ENCODE peak calls at places on chromosomes 16 and 17, in six cellular contexts. D is A549, A is AG09309, V is WTC11, K is activated B cell treated with CpG ODN at 0.5 μM for 24 hours, C is BJ. L is an unnamed sample.

GRCh38 chr17:4945176-4945943 is 3.0 kb downstream of the PFN1 start:
- DNase-seq in D (peak), A (peak), V (no peak), K (peak), C (peak), L (no peak)

GRCh38 chr17:66347661-66348604 is 45.5 kb downstream of the PRKCA start:
- DNase-seq in D (peak), A (no peak), V (no peak), K (no peak), C (no peak), L (no peak)

GRCh38 chr16:5035909-5036227 is 2.1 kb upstream of the NAGPA start:
- DNase-seq in D (no peak), A (no peak), V (no peak), K (no peak), C (no peak), L (no peak)

GRCh38 chr16:10946308-10946707 is 1.9 kb downstream of the CLEC16A start:
- DNase-seq in D (no peak), A (no peak), V (peak), K (no peak), C (no peak), L (no peak)

GRCh38 chr16:17173134-17173729 is 297.5 kb downstream of the XYLT1 start:
- DNase-seq in D (no peak), A (peak), V (no peak), K (no peak), C (no peak), L (no peak)

GRCh38 chr17:36755586-36755985 is 154.2 kb downstream of the MRM1 start:
- DNase-seq in D (peak), A (no peak), V (peak), K (no peak), C (no peak), L (no peak)

GRCh38 chr17:12522743-12523181 is 142.9 kb upstream of the MYOCD start:
- DNase-seq in D (peak), A (peak), V (no peak), K (no peak), C (peak), L (peak)

GRCh38 chr17:38717139-38717745 is 12.2 kb downstream of the MLLT6 start:
- DNase-seq in D (no peak), A (no peak), V (no peak), K (no peak), C (no peak), L (no peak)

GRCh38 chr17:72097144-72097543 is 23.7 kb upstream of the SOX9 start:
- DNase-seq in D (no peak), A (no peak), V (no peak), K (no peak), C (no peak), L (no peak)

GRCh38 chr17:82332669-82333278 is 792 bp downstream of the SECTM1 start:
- DNase-seq in D (peak), A (no peak), V (no peak), K (no peak), C (no peak), L (no peak)

GRCh38 chr17:79800325-79801155 is 3.7 kb upstream of the CBX8 start:
- DNase-seq in D (no peak), A (no peak), V (peak), K (no peak), C (no peak), L (peak)

GRCh38 chr16:83143788-83144187 is 517.0 kb downstream of the CDH13 start:
- DNase-seq in D (no peak), A (peak), V (no peak), K (no peak), C (no peak), L (no peak)

GRCh38 chr16:2860826-2861567 is 3.0 kb upstream of the PRSS22 start:
- DNase-seq in D (no peak), A (no peak), V (no peak), K (no peak), C (no peak), L (peak)

GRCh38 chr17:73155410-73156165 is 9.2 kb upstream of the SSTR2 start:
- DNase-seq in D (no peak), A (no peak), V (peak), K (no peak), C (no peak), L (peak)

GRCh38 chr16:23320695-23321094 is 18.6 kb downstream of the SCNN1B start:
- DNase-seq in D (no peak), A (no peak), V (no peak), K (no peak), C (no peak), L (no peak)

GRCh38 chr17:37512442-37513070 is 22.9 kb downstream of the DUSP14 start:
- DNase-seq in D (no peak), A (no peak), V (no peak), K (no peak), C (no peak), L (peak)

GRCh38 chr17:82204831-82205719 is 7.6 kb downstream of the CCDC57 start:
- DNase-seq in D (peak), A (no peak), V (no peak), K (no peak), C (no peak), L (no peak)

GRCh38 chr17:32569171-32570080 is 82.6 kb downstream of the CDK5R1 start:
- DNase-seq in D (no peak), A (no peak), V (no peak), K (no peak), C (no peak), L (no peak)

GRCh38 chr17:5544115-5544514 is 40.2 kb downstream of the NLRP1 start:
- DNase-seq in D (no peak), A (no peak), V (no peak), K (no peak), C (no peak), L (no peak)

GRCh38 chr17:72467841-72468653 is 347.2 kb downstream of the SOX9 start:
- DNase-seq in D (no peak), A (peak), V (no peak), K (no peak), C (peak), L (no peak)

GRCh38 chr17:4014148-4014927 is 50.1 kb upstream of the ATP2A3 start:
- DNase-seq in D (no peak), A (no peak), V (no peak), K (no peak), C (no peak), L (no peak)

GRCh38 chr17:57401556-57402488 is 145.5 kb downstream of the MSI2 start:
- DNase-seq in D (peak), A (no peak), V (peak), K (no peak), C (no peak), L (no peak)

GRCh38 chr17:30942311-30943079 is 20.8 kb downstream of the ADAP2 start:
- DNase-seq in D (no peak), A (no peak), V (no peak), K (no peak), C (no peak), L (no peak)
- TF ChIP-seq CTCF in D (no peak), A (no peak), V (no peak), K (no peak), C (peak), L (no peak)

GRCh38 chr16:27639588-27640276 is 89.8 kb downstream of the KATNIP start:
- DNase-seq in D (peak), A (peak), V (peak), K (no peak), C (no peak), L (peak)
- TF ChIP-seq CTCF in D (peak), A (peak), V (peak), K (no peak), C (peak), L (peak)

DNA sequence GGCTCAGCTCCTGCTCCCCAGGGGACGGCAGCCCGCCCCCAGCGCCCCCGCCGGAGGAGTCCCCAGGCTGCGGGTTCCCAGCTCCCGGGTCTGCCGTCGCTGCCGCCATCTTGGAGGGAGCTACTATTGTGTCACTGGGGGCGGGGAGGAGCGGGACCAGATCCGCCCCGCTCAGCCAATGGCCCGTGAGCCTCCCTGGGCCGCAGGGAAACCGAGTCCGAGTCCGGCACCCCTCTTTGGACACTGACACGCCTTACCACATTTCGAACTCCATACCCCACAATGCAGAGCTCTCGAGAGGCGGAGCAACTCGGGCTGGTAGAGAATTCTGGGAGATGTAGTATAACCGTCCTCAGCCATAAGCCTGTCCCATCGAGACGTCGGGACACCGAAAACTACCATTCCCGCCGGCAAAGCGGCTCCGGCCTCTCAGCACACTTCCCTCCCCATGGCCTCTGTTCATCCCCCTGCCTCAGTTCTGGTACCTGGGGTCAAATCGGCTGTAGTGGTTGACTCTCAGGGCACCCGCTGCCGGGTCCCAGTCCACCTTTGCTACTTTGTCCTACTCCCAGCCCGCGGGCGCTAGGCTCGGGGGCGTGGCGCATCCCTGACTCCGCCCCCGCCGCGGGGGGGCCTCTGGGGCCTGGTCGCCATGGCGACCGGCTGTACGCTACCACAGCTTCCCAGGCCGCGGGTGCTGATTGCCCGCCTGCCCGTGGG is at the start of the genes RANBP10 and TSNAXIP1:
- DNase-seq in D (peak), A (peak), V (peak), K (peak), C (peak), L (peak)
- TF ChIP-seq CTCF in D (no peak), A (no peak), V (no peak), K (no peak), C (no peak), L (no peak)

DNA sequence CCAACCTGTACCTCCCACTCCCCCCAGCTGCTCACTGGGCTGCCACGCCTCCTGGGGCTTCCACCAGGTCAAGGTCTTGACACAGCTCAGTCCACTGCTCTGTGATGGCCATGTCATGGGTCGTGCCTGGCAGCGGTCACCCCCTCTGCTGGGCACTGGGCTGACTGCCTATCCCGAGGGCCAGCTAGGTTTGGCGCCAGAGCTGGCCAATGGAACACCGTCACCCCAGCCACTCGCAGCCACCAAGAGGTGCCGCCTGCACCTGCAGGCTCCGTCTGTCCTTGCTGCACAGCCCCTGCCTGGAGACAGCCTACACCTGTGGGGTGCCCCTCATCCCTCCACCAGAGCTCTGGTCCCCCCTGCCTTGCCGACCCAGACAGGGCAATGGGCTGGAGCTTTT is 4.5 kb upstream of the RAB40C start:
- DNase-seq in D (peak), A (no peak), V (no peak), K (no peak), C (no peak), L (no peak)
- TF ChIP-seq CTCF in D (no peak), A (no peak), V (no peak), K (no peak), C (no peak), L (no peak)

GRCh38 chr17:18005496-18005895 is 32.8 kb downstream of the DRC3 start:
- DNase-seq in D (no peak), A (no peak), V (no peak), K (no peak), C (no peak), L (no peak)

GRCh38 chr17:18006495-18007239 is 32.3 kb downstream of the ATPAF2 start:
- DNase-seq in D (no peak), A (no peak), V (peak), K (no peak), C (no peak), L (no peak)

GRCh38 chr17:18004345-18004744 is 31.7 kb downstream of the DRC3 start:
- DNase-seq in D (no peak), A (no peak), V (no peak), K (no peak), C (no peak), L (no peak)

GRCh38 chr17:18002171-18002570 is 29.5 kb downstream of the DRC3 start:
- DNase-seq in D (no peak), A (no peak), V (no peak), K (no peak), C (no peak), L (no peak)

DNA sequence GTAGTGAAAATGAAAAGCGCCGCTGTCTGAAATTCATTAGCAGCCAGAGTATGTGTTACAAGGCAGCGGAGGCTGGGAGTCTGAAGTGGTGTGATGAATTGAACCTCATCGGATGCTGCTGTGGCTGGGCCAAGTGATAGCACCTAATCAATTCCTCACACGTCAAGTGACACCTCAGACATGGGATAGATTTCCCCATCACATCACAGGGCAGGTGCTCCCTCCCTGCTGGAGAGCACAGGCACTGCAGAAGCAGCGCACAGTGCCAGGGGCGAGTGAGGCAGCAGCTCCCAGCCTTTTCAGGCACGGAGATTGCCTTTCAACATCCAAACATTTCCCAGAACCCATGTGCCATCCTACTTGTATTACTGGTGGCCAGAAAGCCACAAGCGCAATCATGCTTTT is 32.2 kb downstream of the DRC3 start:
- DNase-seq in D (no peak), A (no peak), V (peak), K (no peak), C (no peak), L (peak)
- TF ChIP-seq CTCF in D (no peak), A (peak), V (peak), K (no peak), C (peak), L (no peak)

GRCh38 chr17:75652341-75652740 is 14.6 kb downstream of the RECQL5 start:
- DNase-seq in D (no peak), A (no peak), V (no peak), K (no peak), C (no peak), L (no peak)

GRCh38 chr17:75652934-75653549 is 13.9 kb downstream of the RECQL5 start:
- DNase-seq in D (peak), A (no peak), V (peak), K (no peak), C (no peak), L (peak)

GRCh38 chr17:75650874-75651273 is 16.1 kb downstream of the RECQL5 start:
- DNase-seq in D (no peak), A (no peak), V (no peak), K (no peak), C (no peak), L (no peak)

GRCh38 chr17:75658237-75658636 is 8.7 kb downstream of the RECQL5 start:
- DNase-seq in D (no peak), A (no peak), V (no peak), K (no peak), C (no peak), L (no peak)

DNA sequence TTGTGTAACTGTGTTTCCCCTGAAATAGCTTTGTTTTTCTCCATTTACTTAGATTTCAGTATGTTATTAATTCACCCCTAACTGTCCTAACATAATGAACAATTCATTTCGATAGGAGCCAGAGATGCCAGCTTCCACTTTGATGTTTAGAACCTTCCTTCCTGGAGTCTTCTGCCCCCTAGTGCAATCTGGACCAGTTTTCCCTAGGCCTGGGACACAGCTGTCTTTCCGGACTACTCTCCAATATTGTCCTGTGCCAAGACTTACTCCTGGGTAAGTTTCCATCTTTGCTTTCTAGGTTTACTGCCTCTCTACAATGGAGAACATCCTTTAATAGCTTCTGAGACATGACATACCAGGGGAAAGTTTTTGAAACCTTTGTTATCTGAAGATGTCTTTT is 12.8 kb downstream of the RECQL5 start:
- DNase-seq in D (peak), A (no peak), V (no peak), K (no peak), C (no peak), L (no peak)
- TF ChIP-seq CTCF in D (peak), A (peak), V (no peak), K (no peak), C (peak), L (no peak)

GRCh38 chr17:60586288-60586974 is 13.6 kb upstream of the PPM1D start:
- DNase-seq in D (peak), A (no peak), V (peak), K (no peak), C (no peak), L (peak)
- TF ChIP-seq CTCF in D (peak), A (peak), V (no peak), K (no peak), C (peak), L (peak)

DNA sequence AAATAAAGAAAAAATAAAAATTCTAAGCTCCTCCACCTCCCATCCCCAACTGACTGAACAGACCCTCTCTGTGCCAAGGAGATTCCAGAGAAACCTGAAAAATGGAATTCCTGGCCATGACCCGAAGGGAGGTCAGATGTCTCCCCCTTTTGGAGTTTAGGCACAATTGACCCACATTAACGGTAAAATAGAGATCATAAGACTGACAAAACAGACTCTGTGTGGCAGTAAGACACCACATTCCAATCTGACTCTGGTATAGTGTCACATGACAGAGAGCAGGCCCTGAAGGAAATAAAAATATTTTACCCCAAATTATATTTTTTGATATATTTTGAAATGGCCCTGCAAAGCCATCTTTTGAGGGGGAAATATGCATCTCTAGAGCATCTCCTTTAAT is 115.1 kb upstream of the ZKSCAN2 start:
- DNase-seq in D (no peak), A (no peak), V (no peak), K (no peak), C (no peak), L (no peak)
- TF ChIP-seq CTCF in D (no peak), A (no peak), V (no peak), K (no peak), C (no peak), L (no peak)